ENCODE peak calls at places on chromosomes 2 and 18, in five cellular contexts. I, Z, U, A and W are unnamed samples.
A peak's percentile ranks its signal among the peaks of the same experiment; 100 is the strongest.

GRCh38 chr2:169683054-169683424 is 11.2 kb downstream of the CFAP210 start:
- DNase-seq in I (no peak), Z (no peak), U (no peak), A (no peak), W (no peak)

GRCh38 chr2:20106746-20107145 is 55.3 kb upstream of the LAPTM4A start:
- DNase-seq in I (no peak), Z (peak; percentile 50), U (peak; percentile 36), A (peak; percentile 27), W (peak; percentile 59)

GRCh38 chr2:156769802-156770201 is 333.6 kb downstream of the GPD2 start:
- DNase-seq in I (no peak), Z (no peak), U (no peak), A (no peak), W (no peak)

GRCh38 chr2:169361706-169362345 is 508 bp downstream of the LRP2 start:
- DNase-seq in I (no peak), Z (no peak), U (no peak), A (peak; percentile 18), W (no peak)

GRCh38 chr18:22977847-22978701 is 44.9 kb downstream of the RBBP8 start:
- DNase-seq in I (no peak), Z (no peak), U (peak; percentile 84), A (peak; percentile 91), W (no peak)

GRCh38 chr2:80592106-80592505 is 287.6 kb upstream of the LRRTM1 start:
- DNase-seq in I (no peak), Z (no peak), U (no peak), A (no peak), W (no peak)

GRCh38 chr18:21820035-21820810 is 79.6 kb downstream of the MIB1 start:
- DNase-seq in I (no peak), Z (no peak), U (peak; percentile 51), A (peak; percentile 42), W (no peak)

GRCh38 chr18:63832470-63832869 is 55.0 kb upstream of the SERPINB2 start:
- DNase-seq in I (no peak), Z (no peak), U (no peak), A (no peak), W (no peak)

GRCh38 chr2:68487773-68488355 is 20.5 kb downstream of the APLF start:
- DNase-seq in I (no peak), Z (no peak), U (peak; percentile 56), A (peak; percentile 44), W (no peak)

GRCh38 chr2:32792416-32792815 is 154.3 kb upstream of the LTBP1 start:
- DNase-seq in I (peak; percentile 27), Z (peak; percentile 48), U (no peak), A (peak; percentile 95), W (peak; percentile 18)

GRCh38 chr2:29238497-29238896 is 123.3 kb downstream of the CLIP4 start:
- DNase-seq in I (no peak), Z (no peak), U (no peak), A (peak; percentile 23), W (no peak)

GRCh38 chr2:37877457-37878315 is 47.4 kb upstream of the RMDN2 start:
- DNase-seq in I (peak; percentile 56), Z (no peak), U (peak; percentile 74), A (peak; percentile 73), W (no peak)

GRCh38 chr2:232522014-232522854 is 2.0 kb downstream of the PRSS56 start:
- DNase-seq in I (no peak), Z (peak; percentile 52), U (no peak), A (peak; percentile 10), W (peak; percentile 67)

DNA sequence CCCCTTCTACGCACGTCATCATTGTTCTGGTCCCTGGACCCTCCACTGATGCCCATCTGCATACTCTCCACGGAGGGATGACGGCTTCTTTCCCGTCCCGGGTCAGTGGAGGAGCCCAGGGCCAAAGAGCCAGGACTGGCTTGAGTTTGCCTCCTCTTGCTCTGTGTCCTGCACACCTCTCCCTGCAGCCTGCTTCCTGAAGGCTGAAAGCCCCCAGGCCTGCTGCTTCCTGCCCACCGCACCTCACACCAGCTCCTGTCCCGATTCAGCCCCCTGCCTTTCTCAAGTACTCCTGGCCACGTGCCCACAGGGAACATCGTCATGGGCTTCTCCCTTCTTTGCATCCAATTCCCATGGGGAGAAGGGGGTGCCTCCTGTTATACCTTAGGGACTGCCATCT is 7.1 kb downstream of the ADCY3 start:
- DNase-seq in I (no peak), Z (no peak), U (no peak), A (no peak), W (no peak)
- H3K27ac ChIP-seq in I (no peak overlapping the region), Z (no peak overlapping the region), U (no peak overlapping the region), A (no peak overlapping the region), W (no peak overlapping the region)

GRCh38 chr2:215914067-215914776 is 99.1 kb downstream of the MREG start:
- DNase-seq in I (no peak), Z (no peak), U (no peak), A (no peak), W (no peak)

GRCh38 chr2:215914777-215915165 is 98.6 kb downstream of the MREG start:
- DNase-seq in I (no peak), Z (no peak), U (no peak), A (no peak), W (no peak)

GRCh38 chr2:215907147-215907546 is 106.2 kb downstream of the MREG start:
- DNase-seq in I (no peak), Z (no peak), U (no peak), A (no peak), W (no peak)

GRCh38 chr2:215911686-215912085 is 101.7 kb downstream of the MREG start:
- DNase-seq in I (no peak), Z (no peak), U (no peak), A (no peak), W (no peak)

DNA sequence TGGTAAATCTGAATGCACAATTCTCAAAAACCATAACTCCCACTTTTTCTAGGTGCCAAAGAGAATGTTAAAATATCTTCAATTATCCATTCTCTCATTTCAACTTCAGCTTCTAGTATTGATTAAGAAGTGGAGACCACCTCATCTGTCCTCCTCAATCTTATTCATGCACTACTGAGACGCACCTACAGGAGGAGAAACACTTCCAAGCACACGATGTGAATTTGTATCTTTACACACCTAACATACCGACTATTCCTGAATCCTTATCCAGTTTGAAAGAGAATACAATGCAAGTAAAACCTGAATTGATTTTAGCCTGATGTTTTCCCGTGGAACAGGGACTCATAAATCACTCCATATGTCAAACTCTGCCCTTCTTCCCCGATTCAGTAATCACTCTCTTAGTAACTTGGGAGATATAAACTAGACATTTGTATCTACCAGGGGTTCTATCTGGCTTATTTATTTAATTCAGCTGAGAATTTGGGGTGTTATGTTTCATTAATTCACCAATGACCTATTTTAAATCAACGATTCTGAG is 101.0 kb downstream of the MREG start:
- DNase-seq in I (no peak), Z (no peak), U (no peak), A (no peak), W (no peak)
- TF ChIP-seq CTCF in I (no peak), Z (no peak), U (no peak), A (no peak), W (no peak)

GRCh38 chr2:11786191-11786590 is 39.8 kb downstream of the LPIN1 start:
- DNase-seq in I (no peak), Z (no peak), U (no peak), A (no peak), W (no peak)
- H3K36me3 ChIP-seq in I (no peaks in the 10 kb centered on the region), Z (peaks cover 87% of the 10 kb centered on the region), U (peaks cover 43% of the 10 kb centered on the region), A (peaks cover 31% of the 10 kb centered on the region), W (peaks cover 55% of the 10 kb centered on the region)

GRCh38 chr2:43481927-43482542 is 113.8 kb downstream of the THADA start:
- DNase-seq in I (no peak), Z (no peak), U (no peak), A (no peak), W (no peak)

GRCh38 chr2:43486604-43487003 is 109.2 kb downstream of the THADA start:
- DNase-seq in I (no peak), Z (no peak), U (peak; percentile 73), A (peak; percentile 31), W (no peak)

GRCh38 chr2:43480874-43481273 is 115.0 kb downstream of the THADA start:
- DNase-seq in I (no peak), Z (no peak), U (no peak), A (no peak), W (no peak)

GRCh38 chr2:43484323-43484930 is 111.4 kb downstream of the THADA start:
- DNase-seq in I (no peak), Z (no peak), U (peak; percentile 95), A (peak; percentile 84), W (peak; percentile 20)

GRCh38 chr2:43482974-43483373 is 112.9 kb downstream of the THADA start:
- DNase-seq in I (peak; percentile 60), Z (no peak), U (peak; percentile 72), A (no peak), W (no peak)
- H3K27ac ChIP-seq in I (peak overlapping the region; percentile 68), Z (peak overlapping the region; percentile 72), U (no peak overlapping the region), A (no peak overlapping the region), W (no peak overlapping the region)

DNA sequence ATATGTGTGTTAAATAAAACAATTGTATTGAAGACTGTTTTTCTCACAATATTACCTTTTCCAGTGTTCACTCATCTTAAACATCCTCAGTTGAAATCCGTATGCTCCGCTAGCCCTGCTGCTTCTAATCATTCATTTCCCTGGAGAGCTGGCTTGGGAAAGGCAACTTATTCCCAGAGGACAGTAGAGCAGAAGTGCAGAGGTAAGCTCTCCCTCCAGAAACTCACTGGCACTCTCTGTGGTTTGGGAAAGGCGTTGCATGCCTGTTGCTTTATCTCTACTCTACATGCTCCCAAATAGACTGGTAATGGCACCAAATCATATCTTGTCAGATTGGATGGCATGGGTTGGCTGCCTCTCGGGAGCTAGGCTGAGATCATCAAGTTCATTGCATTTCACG is 117.1 kb upstream of the BOD1L2 start:
- DNase-seq in I (no peak), Z (no peak), U (no peak), A (no peak), W (no peak)
- TF ChIP-seq CTCF in I (no peak), Z (no peak), U (no peak), A (no peak), W (no peak)